ENCODE peak calls at places on chromosomes 13 and 19, in seven cellular contexts. K is HCT116, X is HepG2, B is K562, I is GM12878, R is H1, P is SK-N-SH. V is an unnamed sample.

GRCh38 chr19:54465367-54466109 is 2.0 kb upstream of the LENG9 start:
- DNase-seq in B (peak), R (no peak), P (no peak), I (no peak), X (no peak), K (no peak), V (no peak)

GRCh38 chr13:99730403-99730802 is 229.1 kb downstream of the TM9SF2 start:
- DNase-seq in R (no peak), P (no peak), B (no peak), K (no peak), I (no peak), X (no peak), V (no peak)

GRCh38 chr13:62407871-62408270 is 992.2 kb upstream of the PCDH20 start:
- DNase-seq in B (no peak), I (no peak), X (no peak), K (no peak), P (no peak), R (no peak), V (no peak)

GRCh38 chr13:46386996-46387851 is at the start of gene RUBCNL:
- DNase-seq in R (no peak), I (no peak), X (no peak), K (peak), P (peak), B (no peak), V (peak)

GRCh38 chr13:98652721-98653470 is 76.0 kb upstream of the STK24 start:
- DNase-seq in R (no peak), B (no peak), X (no peak), K (no peak), P (no peak), I (no peak), V (no peak)

GRCh38 chr19:38667552-38668205 is 20.2 kb downstream of the ACTN4 start:
- DNase-seq in P (no peak), B (no peak), I (no peak), X (no peak), K (no peak), R (no peak), V (no peak)

GRCh38 chr13:111976474-111977183 is 90.3 kb upstream of the SOX1 start:
- DNase-seq in B (no peak), X (no peak), P (peak), R (no peak), K (no peak), I (no peak), V (no peak)

GRCh38 chr19:48926909-48927308 is 6.6 kb upstream of the DHDH start:
- DNase-seq in K (peak), P (no peak), I (no peak), B (peak), X (no peak), R (no peak), V (no peak)

GRCh38 chr13:105642511-105642958 is 892.9 kb downstream of the EFNB2 start:
- DNase-seq in R (no peak), X (no peak), P (no peak), K (no peak), B (no peak), I (no peak), V (no peak)

GRCh38 chr19:53196777-53197396 is 3.7 kb upstream of the ZNF665 start:
- DNase-seq in K (peak), B (peak), P (peak), X (peak), I (peak), R (peak), V (peak)

GRCh38 chr13:99269627-99270252 is 11.6 kb upstream of the GPR18 start:
- DNase-seq in B (no peak), P (peak), R (no peak), X (peak), K (peak), I (no peak), V (peak)

GRCh38 chr13:21176982-21177284 is 475 bp downstream of the MRPL57 start:
- DNase-seq in K (no peak), X (no peak), R (no peak), B (no peak), P (no peak), I (no peak), V (no peak)

DNA sequence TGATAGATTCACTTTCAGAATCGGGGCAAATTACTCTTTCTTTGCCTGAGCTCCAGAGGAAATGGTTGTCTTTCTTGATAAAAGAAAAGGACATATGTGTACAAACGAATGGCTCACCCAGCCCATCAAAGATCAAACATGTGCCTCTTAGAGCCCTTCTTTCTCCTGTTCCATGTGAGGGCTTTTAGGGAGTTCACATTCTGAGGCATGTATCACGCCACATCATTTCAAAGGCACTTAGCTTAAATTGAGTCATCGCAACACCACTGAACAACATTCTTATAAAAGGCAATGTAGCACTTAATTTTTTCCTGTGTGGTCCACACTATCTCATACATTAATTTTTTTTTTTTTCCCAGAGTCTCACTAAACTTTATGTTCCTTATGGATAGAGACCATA is 521.0 kb downstream of the SUCLA2 start:
- DNase-seq in X (no peak), B (no peak), P (no peak), K (no peak), R (no peak), I (no peak), V (no peak)
- TF ChIP-seq JUND in X (no peak), B (no peak), P (peak), K (no peak), R (no peak), I (no peak), V (no peak)

DNA sequence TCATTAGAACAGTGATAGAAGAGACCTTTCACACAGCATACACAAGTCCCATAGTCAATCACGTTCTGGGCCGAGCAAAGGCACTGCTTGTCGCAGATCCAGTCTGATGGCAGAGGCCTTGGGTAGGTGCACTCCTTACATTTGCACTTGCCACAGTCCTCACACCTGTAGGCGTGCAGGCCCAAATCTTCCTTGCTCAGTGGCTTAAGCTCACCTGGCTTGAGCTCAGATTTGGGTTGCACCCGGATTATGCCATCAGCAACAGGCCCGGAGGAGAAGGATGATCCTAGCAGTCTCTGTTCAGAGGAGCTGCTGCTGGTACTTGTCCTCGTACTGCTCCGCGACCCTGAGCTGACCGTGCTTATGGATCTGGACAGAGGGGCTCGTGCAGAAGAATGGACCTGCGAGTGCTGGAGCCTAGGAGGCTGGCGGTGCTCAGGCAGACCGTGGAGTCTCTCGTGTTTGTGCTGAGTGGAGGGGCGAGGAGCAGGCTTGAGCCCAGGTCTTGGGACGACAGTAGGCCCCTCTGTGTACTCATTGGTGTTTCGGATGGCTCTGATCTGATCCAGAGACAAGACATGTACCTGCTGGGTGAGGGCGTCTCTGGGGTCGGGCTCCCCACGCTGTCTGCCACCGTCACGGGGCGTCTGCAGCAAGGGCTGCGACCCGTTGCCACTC is 3.8 kb downstream of the SPRY2 start:
- DNase-seq in R (no peak), I (no peak), K (no peak), X (no peak), B (no peak), P (peak), V (no peak)
- TF ChIP-seq JUND in R (no peak), I (no peak), K (no peak), X (no peak), B (no peak), P (no peak), V (no peak)

GRCh38 chr19:5330307-5330720 is 10.3 kb downstream of the PTPRS start:
- DNase-seq in B (no peak), R (no peak), X (no peak), P (no peak), I (no peak), K (no peak), V (no peak)

GRCh38 chr19:5334366-5334739 is 6.3 kb downstream of the PTPRS start:
- DNase-seq in R (no peak), B (no peak), P (no peak), I (no peak), K (no peak), X (no peak), V (no peak)

GRCh38 chr19:5332501-5332900 is 8.1 kb downstream of the PTPRS start:
- DNase-seq in X (no peak), K (no peak), P (no peak), R (no peak), B (no peak), I (no peak), V (no peak)

GRCh38 chr19:5333581-5334365 is 6.8 kb downstream of the PTPRS start:
- DNase-seq in X (no peak), K (no peak), R (no peak), B (peak), I (no peak), P (no peak), V (no peak)

DNA sequence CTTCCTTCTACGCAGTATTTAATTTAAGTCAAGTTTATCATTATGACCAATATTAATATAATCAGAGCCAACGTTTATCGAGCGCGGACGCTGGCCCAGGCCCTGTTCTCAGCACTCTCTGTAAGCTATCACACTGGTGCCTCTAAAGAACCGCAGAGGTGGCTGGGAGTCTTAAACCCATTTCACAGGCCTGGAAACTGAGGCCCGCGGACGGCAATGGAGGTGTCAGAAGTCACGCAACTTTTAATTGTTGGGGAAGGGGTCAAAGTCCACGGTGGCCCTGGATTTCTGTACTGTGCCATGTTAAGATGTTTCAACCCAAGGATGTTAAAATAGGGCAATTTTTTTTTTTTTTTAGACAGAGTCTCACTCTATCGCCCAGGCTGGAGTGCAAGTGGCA is 8.8 kb downstream of the PTPRS start:
- DNase-seq in K (no peak), B (no peak), R (no peak), I (no peak), P (no peak), X (no peak), V (no peak)
- TF ChIP-seq JUND in K (no peak), B (no peak), R (no peak), I (no peak), P (no peak), X (no peak), V (no peak)

DNA sequence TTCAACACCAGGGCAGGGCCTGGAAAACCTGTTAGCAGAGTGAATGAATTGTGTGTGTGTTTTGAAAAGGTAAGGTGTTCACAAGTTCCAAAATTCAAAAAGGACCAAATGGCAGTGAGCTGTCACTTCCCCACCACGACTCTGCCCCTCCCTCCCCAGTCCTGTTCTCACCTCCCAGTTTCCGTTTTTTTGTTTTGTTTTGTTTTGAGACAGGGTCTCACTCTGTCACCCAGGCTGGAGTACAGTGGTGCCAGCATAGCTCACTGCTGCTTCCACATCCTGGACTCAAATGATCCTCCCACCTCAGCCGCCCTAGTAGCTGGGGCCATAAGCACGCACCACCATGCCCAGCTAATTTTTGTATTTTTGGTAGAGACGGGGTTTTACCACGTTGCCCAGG is 20.3 kb upstream of the BCL3 start:
- DNase-seq in B (no peak), K (no peak), X (no peak), I (no peak), R (no peak), P (no peak), V (no peak)
- TF ChIP-seq JUND in B (no peak), K (no peak), X (no peak), I (no peak), R (no peak), P (no peak), V (no peak)